ENCODE peak calls at places on chromosomes 16 and 17, in five cellular contexts. Y is H1, R is H9, L is HepG2, M is keratinocyte. E is an unnamed sample.

GRCh38 chr17:34979650-34980352 is 511 bp upstream of the LIG3 start:
- DNase-seq in Y (no peak), R (no peak), M (no peak), L (peak), E (no peak)

GRCh38 chr17:41910701-41911391 is 7.9 kb downstream of the ACLY start:
- DNase-seq in M (no peak), R (no peak), Y (no peak), L (no peak), E (no peak)

GRCh38 chr16:10333321-10334032 is 52.4 kb upstream of the ATF7IP2 start:
- DNase-seq in R (no peak), Y (no peak), M (no peak), L (no peak), E (no peak)

GRCh38 chr17:83080641-83081560 is 1.5 kb downstream of the METRNL start:
- DNase-seq in L (no peak), R (no peak), Y (no peak), M (no peak), E (peak)

GRCh38 chr16:633336-634050 is 2.6 kb downstream of the METTL26 start:
- DNase-seq in Y (no peak), R (no peak), M (no peak), L (no peak), E (no peak)

GRCh38 chr17:41810659-41811548 is 845 bp downstream of the P3H4 start:
- DNase-seq in R (peak), L (no peak), Y (no peak), M (no peak), E (no peak)

GRCh38 chr17:69454051-69454450 is 39.6 kb downstream of the MAP2K6 start:
- DNase-seq in M (no peak), Y (no peak), L (no peak), R (no peak), E (no peak)

GRCh38 chr17:29650407-29650806 is 27.7 kb upstream of the CORO6 start:
- DNase-seq in L (no peak), R (no peak), M (no peak), Y (no peak), E (no peak)

GRCh38 chr16:86086471-86086870 is 187.5 kb downstream of the IRF8 start:
- DNase-seq in L (no peak), M (no peak), Y (no peak), R (no peak), E (no peak)

GRCh38 chr17:81708739-81709185 is 3.3 kb upstream of the SLC25A10 start:
- DNase-seq in Y (no peak), R (no peak), L (no peak), M (no peak), E (no peak)

GRCh38 chr16:86110134-86110533 is 211.2 kb downstream of the IRF8 start:
- DNase-seq in L (no peak), M (no peak), Y (no peak), R (no peak), E (no peak)

GRCh38 chr16:67449739-67450138 is 18.8 kb downstream of the HSD11B2 start:
- DNase-seq in L (no peak), R (no peak), M (no peak), Y (no peak), E (no peak)

GRCh38 chr17:29158096-29158495 is 22.1 kb downstream of the MYO18A start:
- DNase-seq in R (no peak), L (no peak), Y (no peak), M (no peak), E (no peak)

GRCh38 chr17:14464741-14465140 is 163.9 kb downstream of the HS3ST3B1 start:
- DNase-seq in R (no peak), L (no peak), M (no peak), Y (no peak), E (no peak)

GRCh38 chr17:43341705-43342600 is 56.8 kb upstream of the ARL4D start:
- DNase-seq in L (no peak), M (no peak), Y (no peak), R (no peak), E (no peak)

GRCh38 chr17:70622382-70623260 is 453.3 kb downstream of the KCNJ2 start:
- DNase-seq in L (no peak), M (no peak), R (peak), Y (peak), E (peak)

GRCh38 chr16:55490301-55490700 is 11.3 kb downstream of the MMP2 start:
- DNase-seq in Y (no peak), M (no peak), L (no peak), R (no peak), E (no peak)

GRCh38 chr17:47335101-47335936 is 11.6 kb downstream of the EFCAB13 start:
- DNase-seq in L (no peak), Y (no peak), R (no peak), M (no peak), E (no peak)

GRCh38 chr16:22232277-22233049 is 26.4 kb downstream of the EEF2K start:
- DNase-seq in L (peak), Y (no peak), R (no peak), M (peak), E (peak)

GRCh38 chr17:15431201-15431600 is 36.2 kb downstream of the CDRT4 start:
- DNase-seq in M (no peak), L (no peak), Y (no peak), R (no peak), E (peak)

GRCh38 chr17:79970576-79971068 is 65.0 kb downstream of the TBC1D16 start:
- DNase-seq in L (peak), Y (no peak), R (peak), M (no peak), E (peak)

GRCh38 chr16:70662991-70663523 is 16.7 kb downstream of the IL34 start:
- DNase-seq in L (no peak), M (no peak), R (peak), Y (no peak), E (no peak)

GRCh38 chr16:79659352-79659751 is 58.8 kb upstream of the MAF start:
- DNase-seq in M (peak), R (no peak), Y (no peak), L (no peak), E (no peak)

GRCh38 chr16:19517424-19518089 is 4.3 kb downstream of the GDE1 start:
- DNase-seq in R (no peak), M (peak), L (no peak), Y (no peak), E (no peak)

GRCh38 chr17:76540381-76541300 is 797 bp downstream of the PRCD start:
- DNase-seq in L (peak), R (peak), M (no peak), Y (peak), E (peak)

GRCh38 chr16:27436065-27436464 is 34.1 kb downstream of the IL21R start:
- DNase-seq in M (no peak), L (no peak), Y (peak), R (peak), E (peak)

GRCh38 chr17:37160940-37161339 is 212.2 kb downstream of the AATF start:
- DNase-seq in Y (no peak), L (no peak), M (no peak), R (no peak), E (no peak)

GRCh38 chr16:66928702-66929388 is 3.5 kb upstream of the RRAD start:
- DNase-seq in M (no peak), R (peak), L (peak), Y (peak), E (no peak)

GRCh38 chr16:49993579-49993978 is 31.4 kb upstream of the CNEP1R1 start:
- DNase-seq in M (no peak), Y (no peak), R (no peak), L (no peak), E (no peak)

GRCh38 chr16:81521141-81521626 is 76.6 kb downstream of the CMIP start:
- DNase-seq in R (no peak), M (no peak), Y (no peak), L (no peak), E (no peak)

GRCh38 chr17:47957591-47958490 is at the start of gene PRR15L:
- DNase-seq in Y (peak), R (peak), L (no peak), M (no peak), E (peak)

GRCh38 chr17:56159764-56160394 is 6.6 kb downstream of the ANKFN1 start:
- DNase-seq in M (no peak), R (no peak), Y (no peak), L (no peak), E (no peak)

GRCh38 chr17:56153215-56153614 is at the start of gene ANKFN1:
- DNase-seq in Y (no peak), R (no peak), M (no peak), L (no peak), E (no peak)

GRCh38 chr17:56160395-56160889 is 7.2 kb downstream of the ANKFN1 start:
- DNase-seq in M (no peak), R (no peak), L (no peak), Y (no peak), E (no peak)

DNA sequence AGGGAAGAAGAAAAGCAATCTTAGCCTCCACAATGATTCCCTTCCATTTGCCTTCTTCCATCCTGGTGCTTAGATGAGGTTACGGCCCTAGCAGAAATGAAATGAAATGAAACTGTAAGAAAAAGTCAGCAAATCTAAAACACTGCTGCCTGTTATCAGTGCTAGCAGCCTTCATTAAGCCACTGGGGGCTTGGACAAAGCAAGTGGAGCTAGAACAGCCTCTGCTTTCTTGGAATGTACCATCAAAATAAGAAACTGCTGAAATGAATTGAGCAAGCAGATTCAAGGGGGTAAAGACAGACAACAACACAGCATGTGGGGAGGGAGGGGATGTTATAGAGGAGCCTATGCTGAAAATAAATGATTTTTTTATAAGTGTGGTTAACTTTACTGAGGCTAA is 5.1 kb downstream of the ANKFN1 start:
- DNase-seq in Y (no peak), L (no peak), M (no peak), R (no peak), E (no peak)
- H3K9ac ChIP-seq in Y (no peak), L (no peak), M (no peak), R (no peak), E (no peak)

DNA sequence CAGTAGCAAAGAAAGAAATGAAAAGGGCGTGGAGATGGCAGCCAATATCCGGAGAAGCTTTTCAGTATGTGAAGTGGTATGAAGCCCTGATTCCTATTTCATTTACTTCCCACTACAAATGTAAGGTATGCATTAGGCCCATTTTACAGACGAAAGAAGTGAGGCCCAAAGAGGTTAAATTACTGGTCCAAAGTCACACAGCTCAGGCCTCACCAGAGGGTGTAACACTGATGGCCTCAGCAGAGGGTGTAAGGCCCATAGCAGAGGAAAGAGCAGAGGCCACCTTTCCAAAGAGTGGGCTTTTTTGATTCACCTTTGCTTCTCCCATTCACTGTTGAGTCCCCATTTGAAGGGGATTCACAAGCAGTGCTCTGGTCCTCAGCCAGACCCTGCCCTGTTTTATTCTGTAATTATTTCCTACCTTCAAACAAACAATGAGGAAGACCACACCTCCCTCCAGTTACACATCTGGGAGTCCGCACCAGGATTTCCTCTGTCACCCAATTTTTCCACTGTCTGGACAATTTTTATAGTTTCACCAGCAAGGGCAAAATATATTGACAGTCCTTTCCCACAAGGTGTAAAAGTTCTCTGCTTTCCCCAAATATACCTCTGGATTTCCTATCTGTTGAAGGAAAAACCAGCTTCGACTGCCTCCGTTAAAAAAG is 7.1 kb downstream of the ZFHX3 start:
- DNase-seq in L (no peak), M (no peak), Y (no peak), R (no peak), E (no peak)
- TF ChIP-seq CTCF in L (no peak), M (no peak), Y (no peak), R (peak), E (no peak)

DNA sequence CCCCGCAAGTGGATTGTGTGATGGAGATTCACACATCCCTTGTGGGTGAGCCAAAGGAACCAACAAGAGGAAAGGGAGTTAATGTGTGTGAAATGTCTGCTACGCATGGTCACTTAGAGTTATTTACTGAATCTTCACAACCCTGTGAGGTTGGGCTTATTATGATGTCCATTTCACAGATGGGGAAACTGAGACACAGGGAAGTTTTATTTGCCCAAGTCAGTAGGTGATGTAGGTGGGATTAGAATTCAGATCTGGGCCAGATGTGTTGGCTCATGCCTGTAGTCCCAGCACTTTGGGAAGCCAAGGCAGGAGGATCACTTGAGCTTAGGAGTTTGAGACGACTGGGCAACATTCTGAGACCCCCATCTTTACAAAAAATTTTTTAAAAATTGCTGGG is 11.6 kb upstream of the DLX4 start:
- DNase-seq in M (no peak), L (no peak), R (no peak), Y (no peak), E (no peak)
- H3K9ac ChIP-seq in M (no peak), L (no peak), R (no peak), Y (no peak), E (no peak)

GRCh38 chr17:19507673-19508326 is 25.9 kb upstream of the SLC47A1 start:
- DNase-seq in M (peak), L (peak), R (peak), Y (peak), E (peak)
- TF ChIP-seq CTCF in M (no peak), L (peak), R (no peak), Y (no peak), E (no peak)

GRCh38 chr16:15907863-15908478 is 19.6 kb upstream of the CEP20 start:
- DNase-seq in R (peak), Y (peak), L (peak), M (no peak), E (peak)
- H3K9ac ChIP-seq in R (no peak), Y (no peak), L (no peak), M (no peak), E (no peak)

GRCh38 chr16:2246301-2246885 is 5.0 kb downstream of the ECI1 start:
- DNase-seq in Y (no peak), L (no peak), R (no peak), M (no peak), E (no peak)

GRCh38 chr16:2250652-2251280 is 621 bp downstream of the ECI1 start:
- DNase-seq in R (no peak), M (no peak), Y (no peak), L (no peak), E (peak)

GRCh38 chr16:2252806-2253148 is 1.4 kb upstream of the ECI1 start:
- DNase-seq in L (no peak), R (no peak), M (no peak), Y (no peak), E (no peak)

GRCh38 chr16:2253293-2253692 is 1.9 kb upstream of the ECI1 start:
- DNase-seq in Y (no peak), L (no peak), M (no peak), R (peak), E (no peak)

DNA sequence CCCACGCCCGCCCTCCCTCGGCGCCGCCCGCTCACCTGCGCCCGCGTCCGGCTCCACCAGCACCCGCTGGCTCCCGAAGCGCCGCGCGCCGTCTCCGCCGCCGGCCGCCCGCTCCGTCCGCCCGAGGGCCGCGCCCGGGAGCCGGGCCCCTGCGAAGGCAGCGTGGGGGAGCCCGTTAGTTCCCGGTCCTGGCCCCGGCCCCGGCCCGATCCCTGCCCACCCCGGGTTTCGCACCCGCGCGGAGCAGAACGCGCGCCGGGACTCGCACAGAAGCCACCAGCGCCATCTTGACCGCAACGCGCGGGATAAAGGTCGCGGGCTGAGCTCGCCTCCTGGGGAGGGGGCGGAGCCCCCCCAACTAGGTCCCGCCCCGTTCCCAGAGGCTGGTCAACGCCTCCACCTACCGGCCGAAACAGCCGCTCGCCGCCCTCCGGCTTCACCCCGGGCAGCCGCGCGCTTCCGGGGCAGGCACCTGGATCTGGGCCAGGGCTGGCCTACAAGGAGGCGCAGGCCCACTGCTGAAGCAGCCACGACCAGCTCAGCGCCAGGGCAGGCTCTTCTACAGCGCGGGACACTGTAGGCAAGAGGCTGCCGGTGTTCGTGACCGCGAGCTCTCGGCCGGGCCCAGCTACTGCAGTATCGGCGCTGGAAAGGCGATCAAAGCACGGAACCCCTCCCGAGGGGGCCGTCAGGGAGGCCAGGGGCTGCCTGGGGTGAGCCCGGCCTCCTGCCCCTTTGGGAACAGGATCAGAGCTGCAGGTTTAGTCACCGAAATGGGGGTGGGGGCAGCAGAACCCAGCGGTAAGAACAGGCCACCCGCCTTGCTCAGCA is at the start of gene ECI1:
- DNase-seq in L (peak), R (peak), M (no peak), Y (peak), E (peak)
- TF ChIP-seq CTCF in L (peak), R (peak), M (no peak), Y (peak), E (peak)

DNA sequence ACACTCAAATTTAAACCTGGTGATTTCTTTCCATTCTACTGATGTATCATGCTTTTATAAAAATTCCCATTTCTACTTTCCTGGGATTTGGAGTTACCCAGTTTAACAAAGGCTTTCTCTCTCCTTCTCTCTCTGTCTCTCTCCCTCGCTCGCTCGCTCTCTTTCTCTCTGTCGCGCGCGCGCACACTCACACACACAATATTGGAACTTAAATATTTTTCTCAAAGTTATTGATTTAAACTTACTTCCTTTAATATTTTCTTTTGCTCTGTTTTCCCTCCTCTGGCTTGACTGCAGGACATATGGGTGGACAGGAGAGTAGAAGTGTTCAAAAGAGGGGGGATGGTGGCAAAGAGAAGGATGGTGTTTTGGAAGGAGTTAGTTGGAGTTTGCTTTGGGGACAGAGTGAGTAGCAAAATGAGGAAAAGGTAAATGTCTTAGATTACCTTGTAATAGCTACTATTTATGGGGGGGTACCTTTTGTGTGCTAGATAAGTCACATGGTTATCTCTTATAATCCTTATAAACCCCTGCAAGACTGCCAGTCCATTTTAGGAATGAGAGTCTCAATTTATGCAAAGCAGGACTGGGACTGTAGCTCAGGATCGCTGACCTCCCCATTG is 903 bp upstream of the TRIM25 start:
- DNase-seq in M (no peak), L (no peak), Y (no peak), R (no peak), E (peak)
- H3K9ac ChIP-seq in M (peak), L (peak), Y (no peak), R (peak), E (peak)

GRCh38 chr16:87229230-87230192 is 87.7 kb downstream of the C16orf95 start:
- DNase-seq in Y (no peak), M (no peak), L (no peak), R (no peak), E (no peak)
- TF ChIP-seq CTCF in Y (no peak), M (no peak), L (no peak), R (no peak), E (no peak)

DNA sequence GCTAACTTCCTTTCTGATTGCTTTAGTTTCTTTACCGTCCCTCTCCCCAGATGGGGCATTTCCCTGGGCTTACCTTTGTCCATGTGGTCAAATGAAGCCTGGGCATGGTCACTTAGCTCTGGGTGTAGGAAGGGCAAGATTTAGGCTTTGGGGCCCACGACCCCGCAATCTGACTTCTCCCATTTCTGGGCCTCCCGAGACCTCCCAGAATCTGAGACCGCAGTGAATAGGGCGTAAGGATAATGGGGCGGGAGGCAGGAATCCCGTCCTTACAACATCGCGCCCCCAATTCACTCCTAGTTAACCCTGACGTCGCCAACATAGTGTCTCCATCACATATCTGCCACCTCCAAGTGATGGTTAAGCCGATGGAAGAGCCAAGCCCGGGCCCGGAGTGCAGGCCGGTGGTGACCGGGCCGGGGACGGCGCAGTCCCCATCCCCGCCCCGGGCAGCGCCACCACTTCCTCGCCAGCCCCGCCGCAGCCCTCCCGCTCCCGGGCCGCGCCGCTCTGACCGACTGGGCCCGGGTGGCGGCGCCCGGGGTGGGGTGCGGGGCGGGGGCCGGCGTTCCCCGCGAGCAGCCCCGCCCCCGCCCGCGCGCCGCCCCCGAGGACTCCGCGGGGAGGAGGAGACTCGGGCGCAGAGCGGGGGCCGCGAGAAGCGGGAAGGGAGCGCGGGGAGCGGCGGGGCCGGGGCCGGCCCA is at the start of gene RHBDL3:
- DNase-seq in Y (no peak), R (no peak), M (no peak), L (no peak), E (no peak)
- H3K9ac ChIP-seq in Y (no peak), R (no peak), M (no peak), L (no peak), E (peak)